ENCODE peak calls at places on chromosomes 3 and 15, in nine cellular contexts. Q is lower lobe of right lung, U is cardiac muscle cell, V is A549, Y is PC-9, O is upper lobe of right lung, T is heart left ventricle, Z is psoas muscle, D is left lung. P is an unnamed sample.

GRCh38 chr15:58546635-58547627 is 115.1 kb downstream of the LIPC start:
- DNase-seq in Q (no peak), U (peak; percentile 85), V (peak; percentile 93), Y (peak; percentile 88), O (peak; percentile 62), T (peak; percentile 89), Z (peak; percentile 59), D (peak; percentile 48), P (no peak)

GRCh38 chr3:126540946-126541627 is 17.1 kb downstream of the CHST13 start:
- DNase-seq in Q (peak; percentile 41), U (no peak), V (no peak), Y (no peak), O (peak; percentile 6), T (no peak), Z (no peak), D (peak; percentile 25), P (no peak)

GRCh38 chr3:11495948-11496557 is 147.7 kb downstream of the VGLL4 start:
- DNase-seq in Q (no peak), U (peak; percentile 54), V (no peak), Y (no peak), O (no peak), T (no peak), Z (no peak), D (no peak), P (no peak)

GRCh38 chr15:99682455-99682854 is 50.8 kb downstream of the LYSMD4 start:
- DNase-seq in Q (no peak), U (peak; percentile 88), V (no peak), Y (no peak), O (no peak), T (no peak), Z (no peak), D (no peak), P (no peak)

GRCh38 chr15:55710286-55710685 is 32.7 kb downstream of the PRTG start:
- DNase-seq in Q (no peak), U (no peak), V (no peak), Y (no peak), O (no peak), T (no peak), Z (no peak), D (no peak), P (no peak)

GRCh38 chr3:103218793-103219192 is 784.0 kb downstream of the ZPLD1 start:
- DNase-seq in Q (no peak), U (no peak), V (no peak), Y (no peak), O (no peak), T (no peak), Z (no peak), D (no peak), P (no peak)

GRCh38 chr3:66480666-66481065 is 20.2 kb downstream of the LRIG1 start:
- DNase-seq in Q (no peak), U (peak; percentile 44), V (no peak), Y (no peak), O (no peak), T (no peak), Z (no peak), D (no peak), P (no peak)

GRCh38 chr15:65460948-65461347 is 38.2 kb upstream of the IGDCC4 start:
- DNase-seq in Q (no peak), U (peak; percentile 2), V (no peak), Y (no peak), O (no peak), T (no peak), Z (no peak), D (no peak), P (no peak)

GRCh38 chr15:89114974-89115373 is 26.7 kb downstream of the ABHD2 start:
- DNase-seq in Q (no peak), U (peak; percentile 76), V (no peak), Y (no peak), O (no peak), T (no peak), Z (no peak), D (no peak), P (no peak)

DNA sequence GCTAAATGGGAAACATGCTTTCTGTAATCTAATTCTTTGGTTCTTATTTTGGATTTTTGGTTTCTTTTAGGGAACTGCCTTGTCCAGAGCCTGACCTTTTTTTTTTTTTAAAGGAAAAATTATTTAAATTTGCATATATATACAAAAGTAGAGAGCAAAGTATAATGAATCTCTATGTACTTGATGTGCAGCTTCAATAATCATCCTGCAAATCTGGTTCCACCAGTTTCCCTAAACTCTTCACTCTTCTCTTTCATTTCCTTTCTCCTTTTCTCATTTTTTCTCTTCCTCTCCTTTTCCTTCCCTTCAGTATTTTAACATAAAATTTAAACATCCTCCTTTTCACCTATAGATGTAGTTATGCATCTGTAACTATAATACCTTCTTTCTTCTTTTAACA is 82.5 kb downstream of the USP13 start:
- DNase-seq in Q (no peak), U (no peak), V (no peak), Y (no peak), O (no peak), T (no peak), Z (no peak), D (no peak), P (no peak)
- H3K27ac ChIP-seq in Q (no peak overlapping the region), U (no peak overlapping the region), V (no peak overlapping the region), Y (no peak overlapping the region), O (no peak overlapping the region), T (peak overlapping the region; percentile 75), Z (peak overlapping the region; percentile 94), D (no peak overlapping the region), P (no peak overlapping the region)

GRCh38 chr3:122931636-122932035 is 95.9 kb downstream of the SEMA5B start:
- DNase-seq in Q (no peak), U (no peak), V (no peak), Y (no peak), O (no peak), T (no peak), Z (no peak), D (no peak), P (no peak)
- H3K27ac ChIP-seq in Q (no peak overlapping the region), U (no peak overlapping the region), V (no peak overlapping the region), Y (peak overlapping the region; percentile 60), O (no peak overlapping the region), T (no peak overlapping the region), Z (no peak overlapping the region), D (no peak overlapping the region), P (no peak overlapping the region)

GRCh38 chr3:108125550-108126071 is 34.8 kb upstream of the CD47 start:
- DNase-seq in Q (no peak), U (no peak), V (no peak), Y (no peak), O (no peak), T (no peak), Z (no peak), D (no peak), P (no peak)
- H3K27ac ChIP-seq in Q (peak overlapping the region; percentile 42), U (no peak overlapping the region), V (no peak overlapping the region), Y (no peak overlapping the region), O (peak overlapping the region; percentile 18), T (no peak overlapping the region), Z (no peak overlapping the region), D (peak overlapping the region; percentile 93), P (no peak overlapping the region)

DNA sequence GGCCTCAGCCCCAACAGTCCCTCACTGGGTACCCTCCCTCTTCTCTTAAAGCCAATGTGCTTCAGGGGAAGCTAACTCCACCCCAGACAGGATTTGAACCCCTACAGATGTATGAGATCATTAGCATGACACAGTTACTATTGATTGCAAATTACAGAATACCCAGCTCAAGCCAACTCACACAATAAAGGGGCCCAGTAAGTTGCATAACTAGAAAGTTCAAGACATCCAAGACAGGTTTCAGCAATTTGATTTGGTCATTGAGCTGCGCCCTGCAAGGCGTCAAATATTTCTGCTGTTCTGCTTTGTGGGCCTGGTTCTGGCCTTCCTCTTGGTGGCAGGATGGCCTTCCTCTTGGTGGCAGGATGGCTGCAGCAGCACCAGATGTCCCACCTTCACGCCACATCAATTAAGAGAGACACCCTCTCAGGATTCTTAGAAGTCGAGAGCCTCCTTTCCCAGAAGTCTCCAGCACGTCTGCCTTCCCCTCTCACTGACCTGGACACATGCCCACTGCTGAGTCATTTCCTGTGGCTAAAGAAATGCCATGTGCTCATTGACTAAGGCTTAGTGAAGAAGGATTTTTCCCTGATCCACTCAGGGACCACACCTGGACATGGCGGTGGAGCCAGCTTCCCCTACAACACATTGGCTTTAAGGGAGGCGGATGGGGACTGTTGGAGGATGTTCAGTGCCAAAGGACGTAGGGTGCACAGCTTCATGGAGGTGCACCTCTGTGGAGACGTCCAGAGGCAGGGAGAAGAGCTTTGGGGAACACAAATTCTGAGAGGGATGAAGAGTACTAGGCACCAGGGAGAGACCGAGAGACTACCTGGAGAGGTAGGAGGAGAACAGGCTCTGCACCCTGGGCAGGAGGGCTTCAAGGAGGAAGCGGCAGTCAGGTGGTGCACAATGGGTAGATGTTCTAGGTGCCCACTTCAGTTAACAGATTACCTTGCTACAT is 49.1 kb downstream of the DNASE1L3 start:
- DNase-seq in Q (no peak), U (peak; percentile 96), V (peak; percentile 75), Y (peak; percentile 84), O (peak; percentile 70), T (peak; percentile 85), Z (peak; percentile 70), D (peak; percentile 79), P (no peak)
- H3K27ac ChIP-seq in Q (no peak overlapping the region), U (no peak overlapping the region), V (peak overlapping the region; percentile 98), Y (peak overlapping the region; percentile 59), O (no peak overlapping the region), T (peak overlapping the region; percentile 87), Z (no peak overlapping the region), D (no peak overlapping the region), P (no peak overlapping the region)

GRCh38 chr3:196241704-196242103 is 25.4 kb downstream of the SLC51A start:
- DNase-seq in Q (no peak), U (no peak), V (no peak), Y (no peak), O (no peak), T (no peak), Z (no peak), D (no peak), P (no peak)

GRCh38 chr3:196237203-196237602 is 20.9 kb downstream of the SLC51A start:
- DNase-seq in Q (no peak), U (no peak), V (no peak), Y (no peak), O (no peak), T (no peak), Z (no peak), D (no peak), P (no peak)

GRCh38 chr3:196236169-196236568 is 19.8 kb downstream of the SLC51A start:
- DNase-seq in Q (no peak), U (no peak), V (no peak), Y (no peak), O (no peak), T (no peak), Z (no peak), D (no peak), P (no peak)

GRCh38 chr3:196238612-196239190 is 22.4 kb downstream of the SLC51A start:
- DNase-seq in Q (no peak), U (no peak), V (no peak), Y (no peak), O (no peak), T (no peak), Z (no peak), D (no peak), P (no peak)

DNA sequence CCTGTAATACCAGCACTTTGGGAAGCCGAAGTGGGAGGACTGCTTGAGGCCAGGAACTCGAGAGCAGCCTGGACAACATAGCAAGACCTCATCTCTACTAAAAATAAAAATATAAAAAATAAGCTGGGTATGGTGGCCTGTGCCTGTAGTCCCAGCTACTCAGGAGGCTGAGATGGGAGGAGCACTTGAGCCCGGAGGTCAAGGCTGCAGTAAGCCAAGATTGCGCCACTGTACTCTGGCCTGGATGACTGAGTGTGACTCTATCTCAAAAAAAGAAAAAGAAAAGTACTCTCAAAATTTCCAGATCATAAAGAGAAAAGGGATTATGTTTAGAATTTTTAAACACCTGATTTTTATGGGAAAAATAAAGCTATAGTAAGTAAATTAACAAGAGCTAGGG is 24.1 kb downstream of the SLC51A start:
- DNase-seq in Q (no peak), U (peak; percentile 32), V (no peak), Y (no peak), O (no peak), T (no peak), Z (no peak), D (no peak), P (no peak)
- H3K27ac ChIP-seq in Q (no peak overlapping the region), U (no peak overlapping the region), V (no peak overlapping the region), Y (no peak overlapping the region), O (no peak overlapping the region), T (no peak overlapping the region), Z (no peak overlapping the region), D (no peak overlapping the region), P (no peak overlapping the region)